ENCODE peak calls at places on chromosomes 5 and 9, in five cellular contexts. L is heart left ventricle, N is left ventricle myocardium inferior, V is mesothelial cell of epicardium, H is endothelial cell. X is an unnamed sample.
A peak's percentile ranks its signal among the peaks of the same experiment; 100 is the strongest.

GRCh38 chr5:139962445-139962844 is 80.7 kb downstream of the NRG2 start:
- DNase-seq in L (no peak), N (no peak), V (no peak), H (no peak), X (no peak)

GRCh38 chr5:143030349-143030748 is 260.2 kb downstream of the ARHGAP26 start:
- DNase-seq in L (no peak), N (no peak), V (no peak), H (no peak), X (no peak)

GRCh38 chr9:87831159-87831558 is 51.5 kb upstream of the SPATA31E1 start:
- DNase-seq in L (no peak), N (no peak), V (no peak), H (no peak), X (no peak)

GRCh38 chr9:115104908-115105307 is 13.0 kb downstream of the TNC start:
- DNase-seq in L (no peak), N (no peak), V (no peak), H (no peak), X (no peak)

GRCh38 chr5:1333986-1334385 is 10.9 kb downstream of the CLPTM1L start:
- DNase-seq in L (no peak), N (no peak), V (no peak), H (no peak), X (no peak)

GRCh38 chr5:56640763-56641406 is 174.5 kb upstream of the MAP3K1 start:
- DNase-seq in L (no peak), N (peak; percentile 44), V (no peak), H (no peak), X (no peak)

GRCh38 chr5:590343-590742 is 21.8 kb upstream of the CEP72 start:
- DNase-seq in L (no peak), N (no peak), V (no peak), H (no peak), X (no peak)

GRCh38 chr9:101737705-101738565 is 512 bp downstream of the GRIN3A start:
- DNase-seq in L (no peak), N (peak; percentile 12), V (peak; percentile 22), H (peak; percentile 60), X (no peak)

GRCh38 chr9:90420714-90421513 is 221.7 kb downstream of the DIRAS2 start:
- DNase-seq in L (no peak), N (no peak), V (no peak), H (no peak), X (no peak)
- TF ChIP-seq CTCF in L (no peak), N (no peak), V (no peak), H (no peak), X (no peak)

GRCh38 chr5:175745212-175745611 is 87.3 kb downstream of the HRH2 start:
- DNase-seq in L (no peak), N (no peak), V (no peak), H (no peak), X (no peak)
- TF ChIP-seq CTCF in L (no peak), N (no peak), V (no peak), H (no peak), X (no peak)

DNA sequence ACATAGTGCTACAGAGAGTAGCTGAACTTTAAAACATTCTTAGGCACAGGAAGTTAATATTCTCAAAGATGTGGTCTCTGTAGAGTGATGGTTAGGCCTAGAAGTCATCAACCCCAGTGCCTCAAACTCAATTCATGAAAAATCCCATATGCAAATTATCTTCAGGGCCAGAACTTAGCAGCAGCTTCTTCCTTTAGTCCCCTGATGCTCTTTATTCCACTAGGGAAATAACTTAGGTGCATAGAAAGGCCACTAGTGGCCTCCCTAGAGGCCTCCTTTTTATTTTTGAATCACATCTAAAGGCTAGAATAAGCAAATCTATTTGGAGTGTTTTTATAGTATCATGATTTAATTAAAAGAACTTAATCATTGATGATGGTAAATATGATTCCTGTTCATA is 88.3 kb downstream of the GIN1 start:
- DNase-seq in L (no peak), N (no peak), V (no peak), H (no peak), X (no peak)
- TF ChIP-seq CTCF in L (peak; percentile 24), N (peak; percentile 35), V (no peak), H (no peak), X (no peak)

DNA sequence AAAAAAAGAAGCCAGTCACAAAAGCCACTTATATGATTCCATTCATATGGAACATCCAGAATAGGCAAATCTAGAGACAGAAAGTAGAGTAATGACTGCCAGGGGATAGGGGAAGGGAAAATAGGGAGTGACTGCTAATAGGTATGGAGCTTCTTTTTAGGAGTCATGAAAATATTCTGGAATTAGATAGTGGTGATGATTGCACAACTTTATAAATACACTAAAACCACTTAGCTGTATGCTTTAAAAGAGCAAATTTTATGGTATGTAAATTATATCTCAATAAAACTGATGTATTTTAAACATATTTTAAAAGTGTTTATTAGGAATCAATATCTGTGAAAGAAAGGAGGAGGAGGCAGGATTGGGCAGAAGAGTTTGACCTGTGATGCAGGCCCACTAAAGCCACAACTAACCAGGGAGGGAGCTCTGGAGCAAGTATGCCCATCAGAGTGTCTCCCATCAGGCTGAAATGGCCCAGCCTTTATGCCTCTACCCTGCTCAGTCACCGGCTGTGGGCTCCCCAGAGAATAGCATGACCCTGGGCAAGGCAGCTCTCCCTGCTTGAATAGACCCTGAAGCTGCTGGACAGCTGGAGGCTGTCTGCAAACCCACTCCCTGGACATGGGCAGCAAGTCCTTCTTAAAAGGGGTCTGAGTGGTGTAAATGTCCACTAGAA is 96.0 kb upstream of the SLC44A1 start:
- DNase-seq in L (no peak), N (no peak), V (no peak), H (peak; percentile 35), X (no peak)
- TF ChIP-seq CTCF in L (no peak), N (no peak), V (no peak), H (no peak), X (no peak)

DNA sequence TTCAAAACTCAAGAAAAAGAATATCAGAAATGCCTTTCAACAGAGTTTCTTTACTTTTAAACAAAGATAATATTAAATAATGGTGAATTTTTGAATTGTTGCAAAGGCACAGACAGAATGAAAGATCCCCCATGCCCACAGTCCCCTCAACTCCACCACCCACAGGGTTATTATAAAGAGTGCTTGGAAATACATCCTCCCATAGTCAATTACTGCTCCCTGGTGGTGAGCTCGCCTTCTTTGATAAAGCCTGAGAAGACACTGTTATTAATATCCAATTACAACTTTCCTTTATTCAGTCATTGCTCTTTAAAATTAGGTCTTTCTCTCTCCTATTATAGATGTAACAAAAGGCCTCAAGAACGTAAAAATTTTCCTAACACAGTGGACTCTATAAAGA is 490.2 kb upstream of the RORB start:
- DNase-seq in L (no peak), N (no peak), V (no peak), H (no peak), X (no peak)
- TF ChIP-seq CTCF in L (no peak), N (no peak), V (no peak), H (no peak), X (no peak)

DNA sequence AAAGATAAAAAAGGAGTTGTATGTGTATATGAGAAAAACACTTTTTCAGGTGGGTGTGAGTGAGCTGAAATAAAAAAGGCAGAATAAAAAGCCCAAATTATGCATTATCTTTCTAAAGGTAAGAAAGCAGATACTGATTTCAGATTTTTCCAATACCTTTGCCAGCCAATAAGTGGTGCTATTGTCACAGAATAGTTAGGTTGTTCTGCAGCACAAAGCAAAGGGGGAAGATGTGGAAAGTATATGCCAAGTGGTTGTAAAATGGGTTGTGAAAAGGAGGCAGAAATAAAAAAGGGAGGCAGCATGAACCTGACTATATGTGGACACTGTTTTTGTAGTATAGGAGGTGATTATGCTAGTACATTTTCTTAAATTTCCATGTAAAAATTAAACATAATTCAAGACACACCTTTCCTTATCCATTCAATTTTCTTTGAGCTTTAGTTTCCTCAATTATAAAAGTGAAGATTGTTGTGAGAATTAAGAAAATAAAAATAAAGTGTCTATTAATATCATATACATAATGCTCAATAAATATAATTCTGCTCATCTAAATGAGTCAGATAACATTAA is 106.7 kb downstream of the SMIM15 start:
- DNase-seq in L (no peak), N (no peak), V (no peak), H (peak; percentile 25), X (no peak)
- TF ChIP-seq CTCF in L (peak; percentile 52), N (peak; percentile 68), V (peak; percentile 48), H (peak; percentile 66), X (no peak)

GRCh38 chr5:175129619-175130018 is 314.4 kb downstream of the DRD1 start:
- DNase-seq in L (no peak), N (no peak), V (no peak), H (no peak), X (no peak)
- TF ChIP-seq CTCF in L (no peak), N (no peak), V (no peak), H (no peak), X (no peak)

DNA sequence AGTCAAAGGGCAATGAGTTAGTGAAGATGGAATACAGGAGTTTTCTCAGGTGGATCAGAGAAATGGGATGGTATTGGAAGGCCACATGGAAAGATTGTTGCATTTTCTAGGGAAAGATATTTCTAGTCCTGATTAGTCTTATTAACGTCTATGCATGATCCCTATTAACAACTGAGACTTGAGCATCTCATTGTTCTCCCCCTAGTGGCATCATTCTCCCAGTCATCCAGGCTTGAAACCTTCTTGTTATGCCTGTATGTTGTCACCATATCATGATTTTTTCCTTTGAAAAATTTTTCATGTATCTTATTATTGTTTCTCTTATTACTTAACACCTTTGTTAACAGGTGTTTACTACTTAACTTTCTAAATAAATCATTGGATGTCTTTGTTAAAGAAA is 34.4 kb downstream of the KIF2A start:
- DNase-seq in L (no peak), N (no peak), V (no peak), H (no peak), X (no peak)
- TF ChIP-seq CTCF in L (no peak), N (peak; percentile 41), V (no peak), H (no peak), X (no peak)

GRCh38 chr5:157069949-157070348 is 11.0 kb upstream of the HAVCR1 start:
- DNase-seq in L (no peak), N (no peak), V (no peak), H (no peak), X (no peak)
- TF ChIP-seq CTCF in L (no peak), N (no peak), V (no peak), H (no peak), X (no peak)

DNA sequence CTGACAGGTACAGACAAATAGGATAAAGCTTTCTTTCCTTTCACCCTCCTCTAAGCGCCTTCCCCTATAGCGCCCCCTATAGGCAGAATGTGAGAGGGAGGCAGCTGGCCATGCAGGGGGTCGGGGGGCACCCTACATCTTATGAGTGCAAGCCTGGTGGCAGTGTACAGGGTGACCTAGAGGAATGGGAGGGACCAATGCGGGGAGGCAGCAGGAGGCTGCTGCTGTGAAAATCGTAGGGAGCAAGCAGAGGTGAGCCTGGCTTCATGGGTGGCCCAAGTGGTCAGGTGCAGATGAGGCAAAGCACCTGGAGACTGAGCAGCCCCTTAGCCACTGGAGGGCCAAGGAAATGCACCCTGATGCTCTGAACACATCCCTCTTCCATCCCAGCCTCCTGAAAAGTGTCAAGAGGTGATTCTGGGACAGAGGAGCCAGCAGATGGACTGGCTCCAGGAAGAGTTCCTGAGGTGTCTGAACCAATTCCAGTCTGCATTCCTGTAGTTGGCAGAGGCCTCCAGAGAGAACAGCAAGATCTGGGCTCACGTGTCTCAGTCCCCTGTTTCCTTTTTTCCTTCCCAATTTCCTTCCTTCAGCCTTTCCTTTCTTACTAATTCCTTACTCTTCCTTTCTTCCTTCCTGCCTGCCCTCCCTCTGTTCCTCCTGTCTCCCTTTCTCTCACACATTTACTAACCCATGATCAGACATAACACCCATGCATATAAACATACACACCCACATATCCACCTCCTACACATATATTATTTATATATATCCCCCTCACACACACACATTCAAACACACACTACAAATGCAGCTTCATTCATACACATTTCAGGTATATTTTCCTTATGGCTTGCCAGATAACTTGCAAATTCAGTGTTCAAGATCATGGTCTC is 32.8 kb upstream of the GALNT10 start:
- DNase-seq in L (no peak), N (no peak), V (no peak), H (no peak), X (no peak)
- TF ChIP-seq CTCF in L (peak; percentile 47), N (peak; percentile 45), V (peak; percentile 69), H (peak; percentile 78), X (no peak)

X was measured in omental fat pad.